ENCODE peak calls at places on chromosomes 1 and 21, in six cellular contexts. G, C, L, E, W and T are unnamed samples. For H4K20me1, the result is how much of the 10 kb centered on the place peaks cover.

GRCh38 chr1:204506969-204507316 is 9.3 kb upstream of the MDM4 start:
- DNase-seq in G (peak), C (peak), L (peak), E (peak), W (peak), T (peak)

GRCh38 chr1:91697322-91698260 is 188.4 kb downstream of the TGFBR3 start:
- DNase-seq in G (peak), C (no peak), L (no peak), E (peak), W (no peak), T (peak)

GRCh38 chr21:38920631-38921398 is 115.1 kb downstream of the ETS2 start:
- DNase-seq in G (peak), C (no peak), L (no peak), E (peak), W (no peak), T (peak)

GRCh38 chr1:169186106-169186505 is 79.6 kb downstream of the ATP1B1 start:
- DNase-seq in G (no peak), C (no peak), L (no peak), E (no peak), W (no peak), T (no peak)

GRCh38 chr1:158045639-158046038 is 52.2 kb downstream of the KIRREL1 start:
- DNase-seq in G (peak), C (no peak), L (peak), E (peak), W (peak), T (peak)

GRCh38 chr1:230058619-230059018 is 8.4 kb upstream of the GALNT2 start:
- DNase-seq in G (no peak), C (no peak), L (no peak), E (no peak), W (no peak), T (no peak)

GRCh38 chr1:200131551-200132125 is 104.1 kb downstream of the NR5A2 start:
- DNase-seq in G (no peak), C (peak), L (peak), E (peak), W (no peak), T (no peak)

GRCh38 chr1:114703242-114703641 is 7.9 kb upstream of the AMPD1 start:
- DNase-seq in G (no peak), C (no peak), L (no peak), E (no peak), W (no peak), T (peak)

GRCh38 chr1:110069302-110070281 is 880 bp downstream of the ALX3 start:
- DNase-seq in G (no peak), C (no peak), L (no peak), E (no peak), W (peak), T (no peak)

DNA sequence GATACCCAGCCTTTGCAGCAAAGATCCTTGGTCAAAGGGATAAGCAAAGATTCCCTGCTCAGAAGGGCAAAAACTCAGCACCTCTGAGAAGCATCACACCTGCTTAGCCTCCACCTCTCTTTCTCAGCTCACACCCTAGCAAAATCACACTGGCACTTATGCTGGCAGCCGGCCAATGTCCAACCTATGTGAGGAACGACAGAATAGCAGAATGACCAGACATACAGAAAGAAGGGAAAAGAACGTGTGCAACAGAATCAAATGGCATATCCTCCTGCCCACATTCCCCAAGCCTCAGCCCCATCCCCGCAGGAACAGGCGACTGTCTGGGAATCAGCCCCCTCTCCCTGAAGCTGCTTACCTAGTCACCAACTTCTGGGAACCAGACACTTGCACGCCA is 664 bp upstream of the ADORA3 start:
- DNase-seq in G (no peak), C (no peak), L (no peak), E (no peak), W (no peak), T (no peak)
- H3K27ac ChIP-seq in G (no peak), C (no peak), L (no peak), E (no peak), W (no peak), T (no peak)

GRCh38 chr1:55040083-55040952 is 970 bp downstream of the PCSK9 start:
- DNase-seq in G (no peak), C (no peak), L (no peak), E (no peak), W (peak), T (peak)

GRCh38 chr1:55038552-55038838 is 853 bp upstream of the PCSK9 start:
- DNase-seq in G (no peak), C (no peak), L (no peak), E (no peak), W (no peak), T (no peak)

GRCh38 chr1:55038974-55039341 is 390 bp upstream of the PCSK9 start:
- DNase-seq in G (no peak), C (no peak), L (no peak), E (no peak), W (no peak), T (no peak)

GRCh38 chr1:55040953-55041494 is 1.7 kb downstream of the PCSK9 start:
- DNase-seq in G (no peak), C (no peak), L (no peak), E (no peak), W (no peak), T (no peak)

GRCh38 chr1:55039342-55040082 is at the start of gene PCSK9:
- DNase-seq in G (peak), C (peak), L (no peak), E (no peak), W (peak), T (peak)
- H3K4me3 ChIP-seq in G (peak), C (peak), L (no peak), E (no peak), W (peak), T (peak)

DNA sequence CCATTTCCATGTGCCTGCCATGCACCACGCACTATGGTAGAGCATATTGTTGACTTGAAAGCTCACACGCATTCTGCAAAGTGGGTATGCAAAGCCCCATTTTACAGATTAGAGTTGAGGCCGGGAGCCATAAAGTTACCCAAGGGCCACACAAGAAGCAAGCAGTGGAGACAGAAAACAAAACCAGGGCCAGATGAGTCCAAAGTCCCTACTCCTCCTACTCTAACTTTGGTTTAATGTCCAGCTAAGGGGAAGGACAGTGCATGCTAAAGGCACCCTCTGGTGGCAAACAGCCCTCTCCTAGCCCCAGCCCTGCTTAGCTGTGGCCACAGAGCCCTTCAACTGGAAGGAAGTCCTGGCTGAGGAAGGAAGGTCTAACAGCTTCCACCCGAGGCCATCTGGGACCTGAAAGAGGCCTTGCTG is 74.9 kb downstream of the SLC66A1 start:
- DNase-seq in G (no peak), C (no peak), L (no peak), E (no peak), W (no peak), T (no peak)
- H4K20me1 ChIP-seq in G (under half), C (under half), L (under half), E (half or more), W (under half), T (under half)

GRCh38 chr1:58809327-58810040 is 25.6 kb upstream of the JUN start:
- DNase-seq in G (peak), C (no peak), L (peak), E (peak), W (no peak), T (peak)
- H3K27ac ChIP-seq in G (peak), C (no peak), L (no peak), E (no peak), W (no peak), T (no peak)

GRCh38 chr21:42063578-42064521 is 7.3 kb upstream of the UMODL1 start:
- DNase-seq in G (no peak), C (no peak), L (no peak), E (no peak), W (peak), T (peak)
- H3K4me3 ChIP-seq in G (no peak), C (no peak), L (no peak), E (no peak), W (no peak), T (no peak)